ENCODE peak calls at places on chromosomes 1 and 21, in ten cellular contexts. One of them, this sample, is unnamed.

GRCh38 chr1:61284226-61284854 is 202.0 kb downstream of the NFIA start:
- DNase-seq in Kasumi-1: no peak
- DNase-seq in tibial nerve: no peak
- DNase-seq in NCI-H524: no peak
- DNase-seq in pancreas: no peak
- DNase-seq in activated T-cell treated with anti-CD3 and anti-CD28 coated beads, Interleukin-2, amount 50 U/mL, for 4 hours: no peak
- DNase-seq in Calu3: no peak
- DNase-seq in substantia nigra: no peak
- DNase-seq in nephron progenitor cell: no peak
- DNase-seq in choroid plexus epithelial cell: no peak
- DNase-seq in this sample: no peak

GRCh38 chr1:84433253-84434080 is 35.2 kb downstream of the DNASE2B start:
- DNase-seq in choroid plexus epithelial cell: peak
- DNase-seq in nephron progenitor cell: peak
- DNase-seq in activated T-cell treated with anti-CD3 and anti-CD28 coated beads, Interleukin-2, amount 50 U/mL, for 4 hours: peak
- DNase-seq in Calu3: peak
- DNase-seq in substantia nigra: peak
- DNase-seq in NCI-H524: peak
- DNase-seq in tibial nerve: no peak
- DNase-seq in Kasumi-1: peak
- DNase-seq in pancreas: peak
- DNase-seq in this sample: no peak

GRCh38 chr1:212286437-212287131 is 1.4 kb downstream of the PPP2R5A start:
- DNase-seq in activated T-cell treated with anti-CD3 and anti-CD28 coated beads, Interleukin-2, amount 50 U/mL, for 4 hours: no peak
- DNase-seq in Calu3: no peak
- DNase-seq in choroid plexus epithelial cell: peak
- DNase-seq in Kasumi-1: peak
- DNase-seq in pancreas: no peak
- DNase-seq in substantia nigra: no peak
- DNase-seq in nephron progenitor cell: no peak
- DNase-seq in tibial nerve: no peak
- DNase-seq in NCI-H524: peak
- DNase-seq in this sample: peak

GRCh38 chr1:95018602-95019369 is 54.0 kb downstream of the ALG14 start:
- DNase-seq in NCI-H524: no peak
- DNase-seq in Calu3: peak
- DNase-seq in nephron progenitor cell: no peak
- DNase-seq in pancreas: peak
- DNase-seq in tibial nerve: no peak
- DNase-seq in Kasumi-1: no peak
- DNase-seq in substantia nigra: no peak
- DNase-seq in activated T-cell treated with anti-CD3 and anti-CD28 coated beads, Interleukin-2, amount 50 U/mL, for 4 hours: no peak
- DNase-seq in choroid plexus epithelial cell: peak
- DNase-seq in this sample: no peak

GRCh38 chr1:162172733-162173132 is 103.2 kb downstream of the NOS1AP start:
- DNase-seq in nephron progenitor cell: no peak
- DNase-seq in activated T-cell treated with anti-CD3 and anti-CD28 coated beads, Interleukin-2, amount 50 U/mL, for 4 hours: no peak
- DNase-seq in Calu3: no peak
- DNase-seq in tibial nerve: no peak
- DNase-seq in choroid plexus epithelial cell: peak
- DNase-seq in substantia nigra: no peak
- DNase-seq in Kasumi-1: no peak
- DNase-seq in pancreas: no peak
- DNase-seq in NCI-H524: no peak
- DNase-seq in this sample: no peak

GRCh38 chr1:201299968-201300367 is 16.7 kb downstream of the PKP1 start:
- DNase-seq in tibial nerve: no peak
- DNase-seq in Kasumi-1: no peak
- DNase-seq in Calu3: peak
- DNase-seq in substantia nigra: no peak
- DNase-seq in nephron progenitor cell: no peak
- DNase-seq in choroid plexus epithelial cell: no peak
- DNase-seq in activated T-cell treated with anti-CD3 and anti-CD28 coated beads, Interleukin-2, amount 50 U/mL, for 4 hours: no peak
- DNase-seq in NCI-H524: no peak
- DNase-seq in pancreas: peak
- DNase-seq in this sample: no peak

GRCh38 chr1:205356424-205357151 is at the start of gene KLHDC8A:
- DNase-seq in substantia nigra: no peak
- DNase-seq in Kasumi-1: no peak
- DNase-seq in choroid plexus epithelial cell: no peak
- DNase-seq in activated T-cell treated with anti-CD3 and anti-CD28 coated beads, Interleukin-2, amount 50 U/mL, for 4 hours: no peak
- DNase-seq in pancreas: no peak
- DNase-seq in Calu3: no peak
- DNase-seq in tibial nerve: no peak
- DNase-seq in nephron progenitor cell: peak
- DNase-seq in NCI-H524: peak
- DNase-seq in this sample: no peak

GRCh38 chr1:161885013-161885412 is 118.9 kb downstream of the ATF6 start:
- DNase-seq in substantia nigra: no peak
- DNase-seq in NCI-H524: no peak
- DNase-seq in tibial nerve: no peak
- DNase-seq in Kasumi-1: no peak
- DNase-seq in nephron progenitor cell: no peak
- DNase-seq in activated T-cell treated with anti-CD3 and anti-CD28 coated beads, Interleukin-2, amount 50 U/mL, for 4 hours: no peak
- DNase-seq in Calu3: peak
- DNase-seq in choroid plexus epithelial cell: peak
- DNase-seq in pancreas: no peak
- DNase-seq in this sample: no peak

GRCh38 chr21:42983102-42983501 is 8.7 kb downstream of the PKNOX1 start:
- DNase-seq in activated T-cell treated with anti-CD3 and anti-CD28 coated beads, Interleukin-2, amount 50 U/mL, for 4 hours: no peak
- DNase-seq in tibial nerve: no peak
- DNase-seq in Calu3: no peak
- DNase-seq in Kasumi-1: no peak
- DNase-seq in NCI-H524: peak
- DNase-seq in nephron progenitor cell: no peak
- DNase-seq in choroid plexus epithelial cell: no peak
- DNase-seq in pancreas: no peak
- DNase-seq in substantia nigra: no peak
- DNase-seq in this sample: no peak

GRCh38 chr1:15526021-15526489 is 593 bp upstream of the DNAJC16 start:
- DNase-seq in nephron progenitor cell: peak
- DNase-seq in NCI-H524: no peak
- DNase-seq in tibial nerve: no peak
- DNase-seq in activated T-cell treated with anti-CD3 and anti-CD28 coated beads, Interleukin-2, amount 50 U/mL, for 4 hours: no peak
- DNase-seq in Calu3: peak
- DNase-seq in pancreas: no peak
- DNase-seq in Kasumi-1: no peak
- DNase-seq in choroid plexus epithelial cell: peak
- DNase-seq in substantia nigra: no peak
- DNase-seq in this sample: no peak

GRCh38 chr1:84356881-84357280 is 41.4 kb upstream of the DNASE2B start:
- DNase-seq in activated T-cell treated with anti-CD3 and anti-CD28 coated beads, Interleukin-2, amount 50 U/mL, for 4 hours: no peak
- DNase-seq in pancreas: no peak
- DNase-seq in Kasumi-1: no peak
- DNase-seq in Calu3: no peak
- DNase-seq in nephron progenitor cell: no peak
- DNase-seq in tibial nerve: no peak
- DNase-seq in NCI-H524: no peak
- DNase-seq in choroid plexus epithelial cell: no peak
- DNase-seq in substantia nigra: no peak
- DNase-seq in this sample: no peak

This sample was measured in T47D.